ENCODE peak calls at places on chromosome 14, in five cellular contexts. P is endothelial cell; Q is effector memory CD4-positive, alpha-beta T cell; B is iPS-NIHi11; J is G401. V is an unnamed sample.

GRCh38 chr14:60067911-60068310 is 23.8 kb upstream of the PCNX4 start:
- DNase-seq in Q (no peak), P (no peak), J (no peak), B (no peak), V (no peak)

GRCh38 chr14:101288436-101289229 is 272.7 kb upstream of the DIO3 start:
- DNase-seq in P (no peak), J (no peak), B (no peak), Q (no peak), V (no peak)

GRCh38 chr14:74548881-74549280 is 55.3 kb downstream of the ISCA2 start:
- DNase-seq in Q (no peak), J (no peak), B (no peak), P (no peak), V (no peak)

GRCh38 chr14:21245813-21246212 is 23.4 kb downstream of the HNRNPC start:
- DNase-seq in P (no peak), J (no peak), B (no peak), Q (no peak), V (no peak)

GRCh38 chr14:65263161-65263788 is 149.3 kb upstream of the FUT8 start:
- DNase-seq in Q (no peak), P (no peak), B (no peak), J (no peak), V (no peak)

GRCh38 chr14:24308342-24309124 is 756 bp upstream of the CIDEB start:
- DNase-seq in P (no peak), J (no peak), B (no peak), Q (no peak), V (no peak)

GRCh38 chr14:37546621-37547447 is 48.2 kb downstream of the FOXA1 start:
- DNase-seq in P (no peak), B (no peak), Q (no peak), J (no peak), V (no peak)

GRCh38 chr14:34220921-34221320 is 241.1 kb downstream of the SPTSSA start:
- DNase-seq in Q (no peak), J (no peak), B (no peak), P (no peak), V (no peak)

GRCh38 chr14:102158797-102159196 is 19.1 kb downstream of the WDR20 start:
- DNase-seq in Q (no peak), P (no peak), B (no peak), J (no peak), V (no peak)

GRCh38 chr14:24818054-24818822 is 184.2 kb upstream of the GZMB start:
- DNase-seq in Q (no peak), P (no peak), J (no peak), B (no peak), V (no peak)

GRCh38 chr14:104804481-104805325 is 3.8 kb downstream of the ZBTB42 start:
- DNase-seq in B (no peak), Q (no peak), J (no peak), P (no peak), V (no peak)

GRCh38 chr14:84084056-84084590 is 1445.8 kb upstream of the FLRT2 start:
- DNase-seq in J (no peak), B (no peak), P (no peak), Q (no peak), V (peak; percentile 15)

GRCh38 chr14:83164591-83164990 is 1630.9 kb upstream of the SEL1L start:
- DNase-seq in P (no peak), B (no peak), J (no peak), Q (no peak), V (no peak)

GRCh38 chr14:103723176-103724081 is 7.8 kb downstream of the ZFYVE21 start:
- DNase-seq in J (peak; percentile 67), Q (no peak), B (no peak), P (no peak), V (no peak)

GRCh38 chr14:34981743-34982420 is 910 bp upstream of the SRP54 start:
- DNase-seq in P (peak; percentile 52), Q (no peak), J (no peak), B (peak; percentile 7), V (no peak)